ENCODE peak calls at places on chromosomes 1 and 21, in ten cellular contexts. V is osteoblast, T is heart left ventricle, I is psoas muscle, Y is GM13977, U is MCF 10A, K is activated B cell treated with CpG ODN at 0.5 μM for 24 hours, M is coronary artery, H is cardiac muscle cell, S is ovary. Z is an unnamed sample.

GRCh38 chr21:35316456-35316855 is 267.4 kb upstream of the RUNX1 start:
- DNase-seq in T (no peak), Y (no peak), V (no peak), I (no peak), S (no peak), K (no peak), M (no peak), H (peak), U (no peak), Z (no peak)

GRCh38 chr1:229557214-229557850 is 1.2 kb downstream of the ABCB10 start:
- DNase-seq in V (no peak), S (no peak), K (no peak), M (no peak), U (peak), H (peak), I (no peak), T (no peak), Y (peak), Z (no peak)

GRCh38 chr1:47569681-47570470 is 132.0 kb downstream of the FOXD2 start:
- DNase-seq in I (peak), V (peak), Y (no peak), U (peak), H (peak), M (no peak), K (no peak), T (no peak), S (no peak), Z (no peak)

GRCh38 chr1:222369991-222370910 is 177.7 kb downstream of the HHIPL2 start:
- DNase-seq in U (peak), M (no peak), H (peak), T (no peak), K (no peak), S (no peak), I (no peak), V (peak), Y (no peak), Z (no peak)

GRCh38 chr1:104804147-104804546 is 1054.4 kb downstream of the AMY1C start:
- DNase-seq in H (no peak), I (no peak), T (no peak), U (no peak), M (no peak), Y (no peak), V (no peak), S (no peak), K (no peak), Z (no peak)

GRCh38 chr1:113147826-113148225 is 74.8 kb downstream of the LRIG2 start:
- DNase-seq in S (no peak), Y (no peak), U (no peak), M (no peak), V (no peak), H (no peak), K (no peak), T (no peak), I (no peak), Z (no peak)

GRCh38 chr1:53862507-53862906 is 24.4 kb upstream of the NDC1 start:
- DNase-seq in H (no peak), Y (peak), V (no peak), U (no peak), M (no peak), K (no peak), S (no peak), T (no peak), I (no peak), Z (no peak)

GRCh38 chr1:15328785-15329480 is 80.8 kb upstream of the EFHD2 start:
- DNase-seq in S (peak), H (peak), T (peak), I (peak), U (no peak), K (no peak), M (no peak), V (peak), Y (peak), Z (no peak)

GRCh38 chr1:119735217-119735616 is 23.5 kb downstream of the PHGDH start:
- DNase-seq in Y (no peak), K (no peak), T (peak), I (no peak), V (no peak), M (no peak), H (no peak), U (no peak), S (no peak), Z (no peak)

GRCh38 chr1:40848530-40849189 is 13.5 kb downstream of the CITED4 start:
- DNase-seq in H (peak), S (peak), U (peak), I (peak), V (peak), K (no peak), Y (peak), T (peak), M (no peak), Z (peak)

GRCh38 chr1:93876284-93876683 is 2.7 kb downstream of the DNTTIP2 start:
- DNase-seq in M (no peak), I (no peak), Y (no peak), H (no peak), T (no peak), S (no peak), V (no peak), U (no peak), K (no peak), Z (no peak)

GRCh38 chr1:111510003-111510380 is 6.6 kb upstream of the ADORA3 start:
- DNase-seq in T (no peak), I (no peak), K (no peak), Y (no peak), U (no peak), S (no peak), V (no peak), H (peak), M (no peak), Z (no peak)

GRCh38 chr21:30962013-30962412 is 76.3 kb downstream of the KRTAP19-8 start:
- DNase-seq in K (no peak), S (no peak), U (peak), M (no peak), Y (no peak), I (no peak), H (no peak), T (no peak), V (no peak), Z (no peak)

GRCh38 chr1:31238986-31239613 is 587 bp downstream of the NKAIN1 start:
- DNase-seq in I (peak), V (peak), Y (peak), K (no peak), U (no peak), T (no peak), M (no peak), H (no peak), S (no peak), Z (peak)

GRCh38 chr1:1554926-1555915 is 14.8 kb upstream of the TMEM240 start:
- DNase-seq in S (no peak), I (no peak), Y (no peak), K (no peak), V (peak), H (peak), M (no peak), T (no peak), U (peak), Z (peak)

GRCh38 chr1:34685225-34685624 is 69.6 kb upstream of the GJB5 start:
- DNase-seq in K (no peak), V (no peak), H (no peak), S (no peak), T (no peak), M (no peak), U (no peak), Y (no peak), I (no peak), Z (no peak)

GRCh38 chr1:215652371-215652770 is 85.3 kb downstream of the KCTD3 start:
- DNase-seq in V (no peak), T (no peak), S (no peak), Y (no peak), U (no peak), I (no peak), H (no peak), K (no peak), M (no peak), Z (no peak)

GRCh38 chr1:91609571-91609970 is 108.9 kb downstream of the CDC7 start:
- DNase-seq in T (no peak), U (peak), V (peak), H (no peak), K (no peak), I (no peak), M (no peak), S (no peak), Y (no peak), Z (no peak)

GRCh38 chr21:43961382-43961909 is 50.7 kb upstream of the TRAPPC10 start:
- DNase-seq in I (no peak), M (no peak), K (no peak), V (no peak), T (no peak), Y (no peak), H (no peak), S (no peak), U (no peak), Z (no peak)

GRCh38 chr1:16618719-16619118 is 5.4 kb upstream of the NBPF1 start:
- DNase-seq in Y (peak), M (peak), H (no peak), U (no peak), V (peak), T (peak), S (peak), K (peak), I (peak), Z (peak)
- TF ChIP-seq CTCF in Y (no peak), M (no peak), H (no peak), U (no peak), V (no peak), T (no peak), S (no peak), K (no peak), I (no peak), Z (no peak)

DNA sequence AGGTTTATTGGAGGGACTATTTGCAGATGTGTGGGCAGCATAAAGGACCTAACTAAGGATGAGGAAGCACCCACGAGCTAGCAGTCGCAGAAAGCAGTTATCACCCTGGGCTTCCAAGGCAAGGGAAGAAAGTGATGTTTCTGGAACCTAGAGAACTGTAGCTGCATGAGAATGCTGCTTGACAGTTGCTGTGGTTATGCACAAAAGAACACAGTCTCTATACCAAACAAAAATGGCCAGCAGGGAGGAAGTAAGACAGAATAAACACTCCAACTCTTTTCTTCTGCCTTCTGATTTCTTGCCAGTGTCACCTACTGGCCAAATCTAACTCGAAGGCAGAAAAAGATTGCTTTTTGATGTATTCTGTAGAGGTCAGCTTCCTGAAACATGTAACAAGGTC is 190.2 kb downstream of the RASAL2 start:
- DNase-seq in S (no peak), T (no peak), H (no peak), M (no peak), V (no peak), K (no peak), Y (no peak), I (no peak), U (no peak), Z (no peak)
- TF ChIP-seq CTCF in S (no peak), T (no peak), H (peak), M (no peak), V (no peak), K (no peak), Y (no peak), I (no peak), U (no peak), Z (no peak)

GRCh38 chr1:25148673-25149300 is 83.5 kb downstream of the SYF2 start:
- DNase-seq in T (no peak), V (no peak), S (no peak), I (no peak), Y (peak), M (no peak), K (no peak), H (peak), U (peak), Z (no peak)
- TF ChIP-seq CTCF in T (peak), V (peak), S (no peak), I (no peak), Y (peak), M (no peak), K (no peak), H (peak), U (peak), Z (peak)

GRCh38 chr1:59670662-59671061 is 144.1 kb upstream of the HOOK1 start:
- DNase-seq in I (no peak), T (no peak), Y (no peak), K (no peak), V (no peak), H (peak), U (no peak), M (no peak), S (no peak), Z (no peak)

GRCh38 chr1:59667020-59667419 is 147.7 kb upstream of the HOOK1 start:
- DNase-seq in Y (no peak), M (no peak), T (no peak), V (no peak), I (no peak), H (no peak), K (no peak), S (no peak), U (no peak), Z (no peak)

GRCh38 chr1:59664167-59664566 is 150.6 kb upstream of the HOOK1 start:
- DNase-seq in I (no peak), U (no peak), K (no peak), V (no peak), H (no peak), T (no peak), Y (no peak), M (no peak), S (no peak), Z (no peak)

GRCh38 chr1:59669752-59670312 is 144.9 kb upstream of the HOOK1 start:
- DNase-seq in H (peak), T (peak), I (peak), M (no peak), K (no peak), Y (no peak), V (no peak), U (no peak), S (peak), Z (no peak)

DNA sequence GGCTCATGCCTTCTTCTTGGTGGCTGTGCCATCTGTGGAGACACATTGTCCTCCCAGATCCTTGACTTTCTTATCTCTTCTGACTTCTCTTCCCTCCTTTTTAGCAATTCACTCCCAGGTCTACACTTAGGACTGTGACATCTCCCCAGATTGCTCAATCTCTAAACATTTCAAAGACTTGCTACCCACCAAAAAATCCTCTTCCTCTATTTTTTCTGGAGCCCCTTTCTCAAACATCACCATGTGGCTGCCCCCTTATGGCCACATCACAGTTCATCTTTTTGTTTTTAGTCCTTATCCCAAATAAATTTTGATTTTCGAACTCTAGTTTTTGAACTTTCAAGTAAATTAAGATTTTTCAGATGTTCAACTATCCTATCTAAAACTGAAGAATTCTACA is 148.6 kb upstream of the HOOK1 start:
- DNase-seq in H (peak), I (no peak), V (no peak), U (no peak), S (no peak), Y (no peak), T (no peak), M (no peak), K (no peak), Z (no peak)
- TF ChIP-seq CTCF in H (no peak), I (no peak), V (peak), U (no peak), S (no peak), Y (peak), T (peak), M (no peak), K (no peak), Z (no peak)

DNA sequence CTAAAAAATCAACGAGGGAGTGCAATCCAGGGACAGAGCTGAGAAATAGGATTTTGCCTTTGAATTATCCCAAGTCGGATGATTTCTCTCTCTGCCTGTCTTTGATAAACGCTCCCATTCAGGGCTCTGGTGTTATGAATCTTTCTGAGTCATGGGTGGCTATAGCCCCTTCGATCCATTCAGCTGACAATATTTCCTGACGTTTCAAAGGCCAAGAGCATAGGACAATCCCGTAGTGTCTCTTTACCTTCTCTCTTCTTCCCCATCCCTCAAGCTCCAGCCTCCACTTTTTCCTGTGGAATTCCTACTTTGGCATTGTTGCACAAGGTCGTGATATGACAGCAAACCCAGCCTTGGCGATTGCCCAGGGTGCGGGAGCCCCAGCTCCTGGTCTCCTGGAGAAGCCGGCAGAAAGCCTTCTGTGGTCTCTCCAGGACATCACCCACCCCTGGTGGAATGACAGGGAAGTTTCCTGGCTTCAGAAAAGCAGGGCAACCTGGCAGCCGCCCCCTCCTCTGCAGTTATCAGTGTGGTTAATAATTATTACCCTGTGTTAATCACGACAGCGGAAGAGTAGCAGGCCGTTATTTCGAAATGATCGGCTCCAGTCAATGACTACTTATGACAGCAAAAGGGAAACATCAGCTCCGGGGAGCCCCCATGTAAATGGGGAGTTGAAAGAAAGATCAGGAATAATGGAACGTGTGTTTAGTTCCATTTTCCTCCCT is 8.1 kb upstream of the PLXNA2 start:
- DNase-seq in H (peak), K (no peak), I (peak), S (peak), V (no peak), Y (no peak), M (no peak), T (no peak), U (no peak), Z (no peak)
- TF ChIP-seq CTCF in H (peak), K (no peak), I (peak), S (peak), V (peak), Y (no peak), M (no peak), T (peak), U (no peak), Z (peak)

GRCh38 chr21:25639922-25640670 is 1.0 kb downstream of the JAM2 start:
- DNase-seq in U (no peak), Y (peak), T (peak), V (peak), K (peak), H (no peak), M (no peak), I (peak), S (peak), Z (peak)

GRCh38 chr21:25640671-25641292 is 1.7 kb downstream of the JAM2 start:
- DNase-seq in S (no peak), T (no peak), V (no peak), H (no peak), M (no peak), I (no peak), Y (no peak), K (no peak), U (no peak), Z (no peak)

GRCh38 chr21:25637846-25638245 is 1.2 kb upstream of the JAM2 start:
- DNase-seq in U (no peak), T (no peak), M (no peak), K (no peak), Y (no peak), I (no peak), S (no peak), V (no peak), H (no peak), Z (no peak)

GRCh38 chr21:25638634-25639166 is 358 bp upstream of the JAM2 start:
- DNase-seq in T (no peak), H (peak), I (no peak), M (no peak), K (no peak), S (no peak), Y (peak), U (no peak), V (no peak), Z (no peak)

GRCh38 chr21:25639167-25639921 is at the start of gene JAM2:
- DNase-seq in K (peak), S (peak), U (peak), I (peak), H (peak), Y (peak), M (no peak), V (peak), T (peak), Z (peak)
- TF ChIP-seq CTCF in K (no peak), S (peak), U (no peak), I (peak), H (no peak), Y (peak), M (peak), V (peak), T (peak), Z (no peak)

DNA sequence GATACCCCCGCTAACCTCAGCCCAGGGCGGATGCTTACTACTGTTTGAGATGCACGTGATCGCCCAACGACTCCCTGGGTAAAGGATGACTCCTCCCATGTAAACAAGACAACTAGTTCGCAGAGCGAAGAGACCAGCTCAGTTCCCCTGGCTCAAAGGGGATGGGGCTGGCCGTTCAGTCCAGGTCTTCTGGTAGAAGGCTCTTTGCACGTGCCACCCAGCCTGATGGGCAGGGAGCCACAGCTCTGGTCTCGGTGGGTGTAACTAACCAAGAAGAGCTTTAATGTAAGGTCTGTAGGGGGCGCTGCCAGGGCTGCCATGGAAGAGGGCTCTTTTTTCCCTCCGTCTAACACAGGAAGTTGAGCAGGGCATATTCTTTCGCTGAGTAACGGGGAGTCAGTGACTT is 49.4 kb upstream of the PARP1 start:
- DNase-seq in Y (no peak), T (no peak), M (no peak), K (no peak), S (no peak), U (no peak), I (no peak), H (peak), V (no peak), Z (no peak)
- TF ChIP-seq CTCF in Y (peak), T (no peak), M (no peak), K (no peak), S (no peak), U (peak), I (no peak), H (peak), V (peak), Z (no peak)

GRCh38 chr1:115677570-115677969 is 35.8 kb downstream of the VANGL1 start:
- DNase-seq in I (no peak), U (no peak), H (no peak), V (no peak), M (no peak), K (no peak), T (no peak), S (no peak), Y (peak), Z (no peak)
- TF ChIP-seq CTCF in I (no peak), U (no peak), H (no peak), V (no peak), M (no peak), K (no peak), T (peak), S (no peak), Y (peak), Z (no peak)